ENCODE peak calls at places on chromosomes 2 and 18, in five cellular contexts. One of them, this sample, is unnamed.

GRCh38 chr2:40271066-40271465 is 180.8 kb downstream of the SLC8A1 start:
- DNase-seq in gastrocnemius medialis: no peak
- DNase-seq in mesenchymal stem cell: no peak
- DNase-seq in PC-9: no peak
- DNase-seq in GM12865: no peak
- DNase-seq in this sample: no peak

GRCh38 chr2:196473617-196474016 is 165.9 kb upstream of the CCDC150 start:
- DNase-seq in gastrocnemius medialis: no peak
- DNase-seq in mesenchymal stem cell: no peak
- DNase-seq in PC-9: no peak
- DNase-seq in GM12865: no peak
- DNase-seq in this sample: no peak

GRCh38 chr18:72584787-72585186 is 40.6 kb upstream of the CBLN2 start:
- DNase-seq in gastrocnemius medialis: no peak
- DNase-seq in mesenchymal stem cell: no peak
- DNase-seq in PC-9: no peak
- DNase-seq in GM12865: no peak
- DNase-seq in this sample: no peak

GRCh38 chr2:116467243-116467642 is 1347.2 kb upstream of the DDX18 start:
- DNase-seq in gastrocnemius medialis: no peak
- DNase-seq in mesenchymal stem cell: no peak
- DNase-seq in PC-9: no peak
- DNase-seq in GM12865: no peak
- DNase-seq in this sample: no peak

GRCh38 chr18:52312321-52312720 is 27.7 kb upstream of the DCC start:
- DNase-seq in gastrocnemius medialis: no peak
- DNase-seq in mesenchymal stem cell: no peak
- DNase-seq in PC-9: peak
- DNase-seq in GM12865: no peak
- DNase-seq in this sample: no peak

GRCh38 chr2:202883987-202884675 is 12.6 kb upstream of the ICA1L start:
- DNase-seq in gastrocnemius medialis: no peak
- DNase-seq in mesenchymal stem cell: peak
- DNase-seq in PC-9: no peak
- DNase-seq in GM12865: no peak
- DNase-seq in this sample: peak

GRCh38 chr18:22167091-22167470 is 2.3 kb upstream of the GATA6 start:
- DNase-seq in gastrocnemius medialis: no peak
- DNase-seq in mesenchymal stem cell: no peak
- DNase-seq in PC-9: no peak
- DNase-seq in GM12865: no peak
- DNase-seq in this sample: no peak

GRCh38 chr2:20438334-20439192 is 8.3 kb upstream of the RHOB start:
- DNase-seq in gastrocnemius medialis: no peak
- DNase-seq in mesenchymal stem cell: peak
- DNase-seq in PC-9: peak
- DNase-seq in GM12865: no peak
- DNase-seq in this sample: peak

GRCh38 chr18:54679318-54680149 is 88.5 kb downstream of the DYNAP start:
- DNase-seq in gastrocnemius medialis: no peak
- DNase-seq in mesenchymal stem cell: peak
- DNase-seq in PC-9: peak
- DNase-seq in GM12865: peak
- DNase-seq in this sample: peak

GRCh38 chr18:30113454-30113853 is 929.1 kb downstream of the DSC3 start:
- DNase-seq in gastrocnemius medialis: no peak
- DNase-seq in mesenchymal stem cell: peak
- DNase-seq in PC-9: no peak
- DNase-seq in GM12865: no peak
- DNase-seq in this sample: peak

GRCh38 chr2:32632089-32632488 is 4.2 kb downstream of the TTC27 start:
- DNase-seq in gastrocnemius medialis: no peak
- DNase-seq in mesenchymal stem cell: peak
- DNase-seq in PC-9: peak
- DNase-seq in GM12865: no peak
- DNase-seq in this sample: no peak

GRCh38 chr2:205505344-205505743 is 177.0 kb upstream of the NRP2 start:
- DNase-seq in gastrocnemius medialis: no peak
- DNase-seq in mesenchymal stem cell: no peak
- DNase-seq in PC-9: no peak
- DNase-seq in GM12865: no peak
- DNase-seq in this sample: no peak

GRCh38 chr2:138708682-138709241 is 71.4 kb downstream of the NXPH2 start:
- DNase-seq in gastrocnemius medialis: no peak
- DNase-seq in mesenchymal stem cell: peak
- DNase-seq in PC-9: no peak
- DNase-seq in GM12865: no peak
- DNase-seq in this sample: no peak

GRCh38 chr18:6406075-6406909 is 8.4 kb downstream of the L3MBTL4 start:
- DNase-seq in gastrocnemius medialis: no peak
- DNase-seq in mesenchymal stem cell: peak
- DNase-seq in PC-9: no peak
- DNase-seq in GM12865: no peak
- DNase-seq in this sample: no peak

DNA sequence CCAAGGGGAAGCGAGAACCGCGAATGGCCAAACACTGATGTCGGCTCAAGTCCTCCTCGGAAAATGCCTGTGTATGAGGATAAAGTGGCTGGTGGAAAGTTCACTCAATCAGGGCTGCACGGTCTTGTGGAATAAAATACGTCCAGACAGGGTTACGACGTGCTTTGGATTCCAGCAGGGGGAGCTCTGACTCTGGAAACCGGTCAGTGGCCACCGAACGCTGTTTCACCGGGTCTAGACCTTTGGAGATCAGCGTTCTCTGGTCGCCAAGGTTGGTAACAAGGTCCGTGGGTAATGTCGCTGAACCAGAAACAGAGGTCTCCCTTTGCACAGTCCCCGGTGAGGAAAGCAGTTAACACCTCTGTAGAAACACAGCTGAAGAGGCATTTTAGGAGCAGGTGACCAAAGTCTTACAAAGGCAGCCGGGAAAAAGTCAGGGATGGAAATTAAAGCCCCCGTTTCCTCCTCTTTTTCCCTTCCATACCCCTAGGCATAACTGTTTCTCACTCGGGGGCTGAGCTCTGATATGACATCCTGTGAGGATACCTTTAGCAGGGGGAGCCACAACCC is 47.8 kb downstream of the CDCA7 start:
- DNase-seq in gastrocnemius medialis: peak
- DNase-seq in mesenchymal stem cell: peak
- DNase-seq in PC-9: peak
- DNase-seq in GM12865: peak
- DNase-seq in this sample: peak
- H3K4me3 ChIP-seq in gastrocnemius medialis: peak
- H3K4me3 ChIP-seq in mesenchymal stem cell: peak
- H3K4me3 ChIP-seq in PC-9: peak
- H3K4me3 ChIP-seq in GM12865: no peak
- H3K4me3 ChIP-seq in this sample: no peak

GRCh38 chr18:58995663-58996062 is 131.0 kb downstream of the ZNF532 start:
- DNase-seq in gastrocnemius medialis: no peak
- DNase-seq in mesenchymal stem cell: no peak
- DNase-seq in PC-9: no peak
- DNase-seq in GM12865: no peak
- DNase-seq in this sample: no peak

GRCh38 chr18:58998421-58999203 is 133.9 kb downstream of the ZNF532 start:
- DNase-seq in gastrocnemius medialis: peak
- DNase-seq in mesenchymal stem cell: peak
- DNase-seq in PC-9: no peak
- DNase-seq in GM12865: no peak
- DNase-seq in this sample: no peak

GRCh38 chr18:58996131-58996632 is 131.5 kb downstream of the ZNF532 start:
- DNase-seq in gastrocnemius medialis: no peak
- DNase-seq in mesenchymal stem cell: peak
- DNase-seq in PC-9: peak
- DNase-seq in GM12865: no peak
- DNase-seq in this sample: peak

GRCh38 chr18:59001166-59001565 is 136.5 kb downstream of the ZNF532 start:
- DNase-seq in gastrocnemius medialis: no peak
- DNase-seq in mesenchymal stem cell: no peak
- DNase-seq in PC-9: no peak
- DNase-seq in GM12865: no peak
- DNase-seq in this sample: no peak

GRCh38 chr18:58997811-58998337 is 133.2 kb downstream of the ZNF532 start:
- DNase-seq in gastrocnemius medialis: peak
- DNase-seq in mesenchymal stem cell: peak
- DNase-seq in PC-9: no peak
- DNase-seq in GM12865: no peak
- DNase-seq in this sample: peak
- H3K4me3 ChIP-seq in gastrocnemius medialis: peak
- H3K4me3 ChIP-seq in mesenchymal stem cell: peak
- H3K4me3 ChIP-seq in PC-9: no peak
- H3K4me3 ChIP-seq in GM12865: no peak
- H3K4me3 ChIP-seq in this sample: no peak

DNA sequence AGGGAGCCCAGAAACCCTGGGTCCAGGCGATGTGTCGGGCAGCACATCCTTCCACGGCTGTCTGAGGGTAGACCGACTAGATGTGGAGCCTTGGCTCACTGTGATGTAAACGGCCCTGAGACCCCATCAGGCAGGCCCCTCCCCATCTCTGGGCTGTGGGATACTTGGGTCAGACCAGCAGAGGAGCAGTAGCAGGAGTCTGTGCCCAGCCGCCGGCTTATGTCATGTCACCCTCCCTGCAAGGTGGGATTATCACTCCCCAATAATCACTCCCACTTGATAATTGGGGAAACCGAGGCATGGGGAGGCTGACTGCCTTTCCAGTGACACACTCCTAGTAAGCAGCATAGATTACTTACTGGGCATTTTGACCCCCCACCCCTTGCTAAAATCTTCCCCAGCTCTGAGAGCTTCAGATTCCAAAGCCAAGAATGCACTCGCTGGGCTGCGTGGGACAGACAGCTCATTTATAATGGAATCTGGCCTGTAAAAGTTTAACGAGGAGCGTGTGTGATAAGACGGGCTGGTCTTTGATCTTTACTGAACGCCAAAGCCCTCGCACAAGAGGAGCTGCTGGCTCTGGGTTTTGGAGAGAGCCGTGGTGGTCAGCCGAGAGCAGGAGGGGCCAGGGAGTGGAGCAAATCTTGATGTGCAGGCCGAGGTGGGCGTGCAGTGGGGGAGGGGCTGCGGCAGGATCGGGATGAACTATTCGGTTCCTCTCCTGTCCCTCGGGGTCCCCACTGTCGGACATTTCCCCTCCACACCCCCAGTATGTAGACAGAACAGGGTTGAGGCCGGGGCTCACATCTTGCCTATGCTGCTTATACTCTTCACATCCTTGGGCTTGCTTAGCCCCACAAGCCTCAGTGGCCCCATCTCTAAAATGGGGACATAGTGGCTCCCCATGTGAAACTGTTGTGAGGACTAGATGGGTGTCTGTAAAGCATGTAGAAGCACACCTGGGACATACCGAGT is 200.0 kb downstream of the GLI2 start:
- DNase-seq in gastrocnemius medialis: no peak
- DNase-seq in mesenchymal stem cell: peak
- DNase-seq in PC-9: no peak
- DNase-seq in GM12865: no peak
- DNase-seq in this sample: no peak
- H3K4me3 ChIP-seq in gastrocnemius medialis: no peak
- H3K4me3 ChIP-seq in mesenchymal stem cell: peak
- H3K4me3 ChIP-seq in PC-9: no peak
- H3K4me3 ChIP-seq in GM12865: no peak
- H3K4me3 ChIP-seq in this sample: no peak

DNA sequence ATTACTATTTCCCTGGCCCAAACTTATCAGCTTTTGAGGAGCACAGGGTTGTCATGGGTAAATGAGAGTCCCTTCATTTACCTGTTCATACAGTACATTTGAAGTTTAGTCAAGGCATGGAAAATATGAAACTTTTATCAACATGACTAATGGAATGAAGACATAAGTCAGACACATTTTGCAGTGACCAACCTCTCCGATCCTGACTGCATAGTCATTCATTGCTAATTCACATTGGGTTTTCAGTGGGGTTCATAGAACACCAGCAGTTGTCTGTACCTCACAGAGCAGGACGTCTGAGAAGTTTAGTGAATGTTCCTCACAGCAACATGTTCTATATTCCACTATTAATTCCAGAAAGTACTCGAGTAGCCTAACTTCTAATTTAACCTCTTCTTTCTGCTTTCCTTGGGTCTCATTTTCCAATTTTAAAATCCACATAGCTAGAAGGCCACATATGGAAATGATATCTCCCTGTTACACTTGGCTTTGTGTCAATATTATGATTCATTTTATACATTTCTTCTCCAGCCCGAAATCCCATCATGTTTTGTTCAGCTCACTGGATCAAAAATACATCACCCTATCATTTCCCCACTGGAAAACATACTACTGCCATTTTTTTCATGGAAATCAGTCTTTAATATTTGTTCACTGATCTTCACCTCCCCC is 65.9 kb downstream of the CDH20 start:
- DNase-seq in gastrocnemius medialis: no peak
- DNase-seq in mesenchymal stem cell: no peak
- DNase-seq in PC-9: no peak
- DNase-seq in GM12865: no peak
- DNase-seq in this sample: peak
- H3K4me3 ChIP-seq in gastrocnemius medialis: no peak
- H3K4me3 ChIP-seq in mesenchymal stem cell: peak
- H3K4me3 ChIP-seq in PC-9: no peak
- H3K4me3 ChIP-seq in GM12865: no peak
- H3K4me3 ChIP-seq in this sample: no peak

GRCh38 chr18:27839141-27839540 is 337.8 kb downstream of the CDH2 start:
- DNase-seq in gastrocnemius medialis: no peak
- DNase-seq in mesenchymal stem cell: peak
- DNase-seq in PC-9: peak
- DNase-seq in GM12865: no peak
- DNase-seq in this sample: peak
- H3K4me3 ChIP-seq in gastrocnemius medialis: no peak
- H3K4me3 ChIP-seq in mesenchymal stem cell: no peak
- H3K4me3 ChIP-seq in PC-9: no peak
- H3K4me3 ChIP-seq in GM12865: no peak
- H3K4me3 ChIP-seq in this sample: no peak